ENCODE peak calls at places on chromosomes 1 and 21, in ten cellular contexts. C is stimulated activated CD8-positive, alpha-beta memory T cell treated with anti-CD3 and anti-CD28 coated beads, Interleukin-7, amount 100 ng/mL, for 24 hours; A is GF-D8; W is effector memory CD8-positive, alpha-beta T cell; B is AG09319; I is A673; J is NCI-H524; H is mammary epithelial cell; U is D341Med; N is dorsolateral prefrontal cortex. K is an unnamed sample.

GRCh38 chr1:10866314-10867091 is 70.1 kb upstream of the CASZ1 start:
- DNase-seq in C (no peak), A (no peak), W (no peak), B (no peak), I (peak; percentile 33), J (no peak), H (no peak), U (no peak), N (peak; percentile 24), K (no peak)

GRCh38 chr1:41713557-41714327 is 205.0 kb downstream of the HIVEP3 start:
- DNase-seq in C (no peak), A (no peak), W (no peak), B (no peak), I (peak; percentile 56), J (peak; percentile 62), H (peak; percentile 32), U (no peak), N (no peak), K (no peak)

GRCh38 chr1:204563324-204563723 is 47.1 kb downstream of the MDM4 start:
- DNase-seq in C (no peak), A (no peak), W (no peak), B (no peak), I (no peak), J (no peak), H (no peak), U (no peak), N (no peak), K (no peak)

GRCh38 chr1:233183226-233184020 is 112.1 kb downstream of the PCNX2 start:
- DNase-seq in C (no peak), A (no peak), W (no peak), B (no peak), I (peak; percentile 69), J (no peak), H (no peak), U (no peak), N (no peak), K (no peak)

GRCh38 chr1:155835548-155835947 is 21.5 kb downstream of the GON4L start:
- DNase-seq in C (no peak), A (no peak), W (no peak), B (no peak), I (no peak), J (no peak), H (no peak), U (no peak), N (no peak), K (no peak)

GRCh38 chr21:45856422-45856821 is 125.1 kb upstream of the COL6A1 start:
- DNase-seq in C (no peak), A (no peak), W (no peak), B (no peak), I (no peak), J (no peak), H (no peak), U (no peak), N (no peak), K (no peak)

GRCh38 chr1:18182518-18183160 is 75.0 kb downstream of the IGSF21 start:
- DNase-seq in C (no peak), A (no peak), W (no peak), B (no peak), I (no peak), J (peak; percentile 42), H (no peak), U (no peak), N (no peak), K (no peak)

GRCh38 chr21:42722808-42723470 is 69.5 kb downstream of the PDE9A start:
- DNase-seq in C (no peak), A (no peak), W (no peak), B (no peak), I (no peak), J (no peak), H (no peak), U (no peak), N (no peak), K (no peak)

GRCh38 chr1:207818971-207819451 is 67.2 kb downstream of the CD46 start:
- DNase-seq in C (no peak), A (no peak), W (no peak), B (no peak), I (no peak), J (no peak), H (no peak), U (no peak), N (no peak), K (no peak)

GRCh38 chr1:99445486-99445885 is 181.2 kb downstream of the PLPPR4 start:
- DNase-seq in C (no peak), A (no peak), W (no peak), B (peak; percentile 36), I (no peak), J (no peak), H (no peak), U (no peak), N (no peak), K (no peak)

GRCh38 chr1:165898837-165899236 is 71.4 kb downstream of the UCK2 start:
- DNase-seq in C (no peak), A (no peak), W (no peak), B (peak; percentile 88), I (peak; percentile 10), J (no peak), H (peak; percentile 95), U (no peak), N (no peak), K (no peak)

GRCh38 chr1:204359474-204360255 is at the start of gene PLEKHA6:
- DNase-seq in C (no peak), A (no peak), W (no peak), B (peak; percentile 10), I (peak; percentile 57), J (peak; percentile 94), H (no peak), U (peak; percentile 89), N (peak; percentile 89), K (no peak)

GRCh38 chr1:1359316-1359667 is 937 bp upstream of the MXRA8 start:
- DNase-seq in C (no peak), A (no peak), W (no peak), B (peak; percentile 74), I (no peak), J (no peak), H (no peak), U (no peak), N (no peak), K (no peak)

K was measured in HL-60.